ENCODE peak calls at places on chromosome 10, in five cellular contexts. R, Z, A, T and B are unnamed samples. For H3K9me3, the result is how much of the 10 kb centered on the place peaks cover.

GRCh38 chr10:58568428-58568935 is 55.8 kb downstream of the BICC1 start:
- DNase-seq in A (no peak), Z (no peak), R (no peak), T (no peak), B (no peak)

GRCh38 chr10:97774811-97775294 is 3.1 kb upstream of the SFRP5 start:
- DNase-seq in T (no peak), A (no peak), R (no peak), Z (no peak), B (no peak)

GRCh38 chr10:66827353-66827752 is 98.5 kb upstream of the LRRTM3 start:
- DNase-seq in Z (no peak), R (no peak), T (peak), A (peak), B (peak)

GRCh38 chr10:62907470-62908212 is 91.5 kb upstream of the EGR2 start:
- DNase-seq in A (no peak), R (no peak), T (no peak), Z (peak), B (no peak)

GRCh38 chr10:67665491-67665890 is 30.5 kb downstream of the CTNNA3 start:
- DNase-seq in T (no peak), R (no peak), Z (peak), A (no peak), B (no peak)

GRCh38 chr10:70492786-70493659 is 14.5 kb downstream of the PALD1 start:
- DNase-seq in Z (peak), R (no peak), A (no peak), T (peak), B (peak)

GRCh38 chr10:78905015-78905939 is 163.5 kb upstream of the ZMIZ1 start:
- DNase-seq in A (no peak), T (no peak), R (no peak), Z (no peak), B (no peak)

GRCh38 chr10:24255907-24256306 is 47.0 kb downstream of the KIAA1217 start:
- DNase-seq in R (peak), Z (no peak), A (peak), T (no peak), B (peak)

GRCh38 chr10:11823122-11823988 is at the start of gene PROSER2:
- DNase-seq in A (no peak), T (peak), R (peak), Z (no peak), B (peak)

GRCh38 chr10:110273474-110273873 is 31.2 kb downstream of the SMNDC1 start:
- DNase-seq in A (peak), T (peak), R (no peak), Z (no peak), B (peak)

GRCh38 chr10:99945286-99945685 is 64.5 kb downstream of the DNMBP start:
- DNase-seq in A (no peak), T (peak), Z (no peak), R (no peak), B (peak)

GRCh38 chr10:7705341-7705740 is 2.2 kb downstream of the ITIH2 start:
- DNase-seq in R (no peak), A (no peak), Z (no peak), T (no peak), B (no peak)

GRCh38 chr10:101618871-101619270 is 30.8 kb downstream of the DPCD start:
- DNase-seq in T (no peak), R (no peak), A (no peak), Z (peak), B (no peak)

GRCh38 chr10:103470755-103471653 is 8.0 kb downstream of the CALHM3 start:
- DNase-seq in Z (peak), T (no peak), R (no peak), A (peak), B (no peak)

GRCh38 chr10:103473261-103473671 is 5.8 kb downstream of the CALHM3 start:
- DNase-seq in R (no peak), T (no peak), Z (no peak), A (no peak), B (no peak)

GRCh38 chr10:103474077-103474476 is 5.0 kb downstream of the CALHM3 start:
- DNase-seq in R (no peak), T (no peak), A (no peak), Z (no peak), B (no peak)

GRCh38 chr10:103475437-103475836 is 3.6 kb downstream of the CALHM3 start:
- DNase-seq in A (no peak), Z (no peak), T (no peak), R (no peak), B (no peak)

DNA sequence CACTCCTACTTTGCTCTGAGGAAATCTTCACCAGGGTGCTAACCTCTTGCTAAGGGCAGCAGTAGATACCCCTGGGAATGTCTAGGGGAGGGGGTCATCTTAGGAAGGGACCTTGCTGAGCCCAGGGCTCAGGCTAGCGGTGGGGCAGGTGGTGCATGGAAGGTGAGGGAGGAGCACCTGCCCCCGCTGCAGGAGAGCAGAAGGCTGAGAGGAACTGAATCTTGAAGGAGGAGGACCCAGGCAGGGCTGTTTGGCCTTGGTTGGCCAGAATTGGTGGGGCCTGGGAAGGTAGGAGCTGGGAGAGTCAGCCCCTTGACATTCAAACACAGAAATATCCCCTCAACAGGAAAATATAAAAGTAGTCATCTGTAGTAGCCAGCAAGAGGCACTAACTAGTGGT is 7.0 kb downstream of the CALHM3 start:
- DNase-seq in T (no peak), A (no peak), R (no peak), Z (peak), B (no peak)
- H3K27ac ChIP-seq in T (no peak), A (peak), R (no peak), Z (peak), B (no peak)

DNA sequence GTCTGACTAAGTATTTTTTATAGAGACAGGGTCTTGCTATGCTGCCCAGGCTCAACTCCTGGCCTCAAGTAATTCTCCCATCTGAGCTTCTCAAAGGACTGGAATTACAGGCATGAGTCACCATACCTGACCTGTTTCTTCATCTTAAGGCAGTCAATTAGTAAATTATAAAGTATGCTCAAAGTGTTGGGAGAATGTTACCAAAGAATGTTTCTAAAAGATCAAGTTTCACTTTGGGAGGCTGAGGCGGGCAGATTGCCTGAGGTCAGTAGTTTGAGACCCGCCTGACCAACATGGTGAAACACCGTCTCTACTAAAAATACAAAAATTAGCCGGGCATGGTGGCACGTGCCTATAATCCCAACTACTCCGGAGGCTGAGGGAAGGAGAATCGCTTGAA is 117.0 kb downstream of the ALOX5 start:
- DNase-seq in T (no peak), R (no peak), A (no peak), Z (no peak), B (no peak)
- H3K9me3 ChIP-seq in T (under half), R (under half), A (under half), Z (under half), B (under half)

GRCh38 chr10:94281654-94282053 is 81.1 kb downstream of the NOC3L start:
- DNase-seq in Z (no peak), A (no peak), T (no peak), R (no peak), B (no peak)
- H2AFZ ChIP-seq in Z (no peak), A (no peak), T (no peak), R (no peak), B (no peak)

GRCh38 chr10:133105686-133106390 is 18.1 kb downstream of the ADGRA1 start:
- DNase-seq in R (no peak), A (no peak), Z (no peak), T (no peak), B (no peak)

GRCh38 chr10:133104076-133104965 is 16.6 kb downstream of the ADGRA1 start:
- DNase-seq in R (no peak), A (no peak), T (no peak), Z (no peak), B (no peak)

GRCh38 chr10:133107442-133107841 is 19.7 kb downstream of the ADGRA1 start:
- DNase-seq in T (no peak), Z (no peak), R (no peak), A (no peak), B (no peak)

GRCh38 chr10:133104972-133105495 is 17.3 kb downstream of the ADGRA1 start:
- DNase-seq in T (no peak), Z (no peak), R (no peak), A (no peak), B (peak)

DNA sequence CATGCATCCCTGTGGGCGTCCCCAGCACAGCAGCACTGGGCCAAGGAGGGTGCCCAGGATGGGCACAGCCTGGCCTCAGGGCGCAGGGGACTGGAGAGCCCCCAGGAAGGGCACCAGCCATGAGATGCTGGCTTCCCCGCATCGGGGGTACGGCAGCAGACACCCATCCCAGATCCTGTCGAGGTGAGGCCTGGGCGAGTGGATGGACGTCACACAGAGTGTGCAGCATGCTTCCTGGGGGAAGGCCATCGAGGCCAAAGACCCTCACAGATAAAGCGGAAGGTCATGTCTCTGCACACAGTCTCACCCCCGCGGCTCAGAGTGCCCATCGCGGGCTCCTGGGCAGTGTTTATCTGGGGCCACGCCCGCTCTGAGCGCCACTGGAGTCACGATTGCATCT is 18.8 kb downstream of the ADGRA1 start:
- DNase-seq in R (no peak), T (no peak), A (no peak), Z (no peak), B (no peak)
- H3K27ac ChIP-seq in R (no peak), T (no peak), A (no peak), Z (no peak), B (no peak)

DNA sequence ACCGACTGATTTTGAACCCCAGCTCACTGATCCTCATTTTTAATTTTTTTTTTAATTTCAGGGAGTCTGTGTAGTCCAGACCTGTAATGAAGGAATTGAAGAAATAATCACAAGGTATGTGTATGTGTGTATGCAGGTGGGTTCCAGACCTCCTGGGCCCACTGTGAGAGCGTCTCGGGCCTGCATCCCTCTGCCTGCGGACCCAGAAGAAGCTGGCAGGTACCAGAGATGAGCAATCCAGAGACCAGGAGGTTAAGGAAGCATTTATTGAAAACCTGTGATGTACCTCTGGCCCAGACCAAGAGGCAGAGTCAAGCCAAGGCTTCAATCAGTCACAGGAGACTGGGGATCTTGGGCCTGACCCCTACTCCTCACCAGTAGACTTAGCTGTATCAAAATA is 10.8 kb downstream of the SYCE1 start:
- DNase-seq in A (no peak), R (no peak), T (no peak), Z (no peak), B (no peak)
- H3K9me3 ChIP-seq in A (under half), R (under half), T (under half), Z (under half), B (under half)

DNA sequence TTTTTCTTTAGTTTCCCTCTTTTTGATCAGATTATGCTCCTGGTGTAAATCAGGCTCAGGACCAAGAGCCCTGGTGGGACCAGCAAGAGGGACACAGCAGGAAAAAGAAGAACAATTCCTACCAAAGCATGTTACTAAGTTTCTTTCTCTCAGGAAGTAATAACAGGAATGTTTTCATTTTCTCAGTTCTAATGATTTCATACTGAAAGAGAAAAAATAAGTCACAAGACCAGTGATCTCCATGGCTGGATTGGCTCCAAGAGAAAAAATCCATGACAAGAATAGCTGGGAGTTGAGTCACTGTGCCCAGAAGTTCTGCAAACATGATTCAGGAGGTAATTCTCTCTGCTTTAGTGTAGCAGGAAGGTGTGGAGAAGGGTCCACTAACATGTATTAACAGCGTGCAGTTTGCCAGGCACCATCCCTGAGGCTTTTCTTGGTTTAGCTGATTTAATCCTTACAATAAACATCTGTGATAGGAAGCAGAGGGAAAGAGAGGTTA is 23.8 kb upstream of the IFIT2 start:
- DNase-seq in R (peak), T (peak), Z (no peak), A (peak), B (peak)
- H2AFZ ChIP-seq in R (peak), T (peak), Z (no peak), A (peak), B (peak)